ENCODE peak calls at places on chromosomes 4 and X, in four cellular contexts. One of them, this sample, is unnamed.

GRCh38 chrX:124307253-124307907 is 25.1 kb upstream of the TEX13D start:
- DNase-seq in DND-41: no peak
- DNase-seq in esophagus muscularis mucosa: no peak
- DNase-seq in upper lobe of left lung: no peak
- DNase-seq in this sample: no peak

GRCh38 chr4:7397206-7398103 is 37.3 kb downstream of the PSAPL1 start:
- DNase-seq in DND-41: no peak
- DNase-seq in esophagus muscularis mucosa: no peak
- DNase-seq in upper lobe of left lung: peak
- DNase-seq in this sample: no peak

GRCh38 chr4:153292897-153293674 is 51.4 kb upstream of the MND1 start:
- DNase-seq in DND-41: no peak
- DNase-seq in esophagus muscularis mucosa: peak
- DNase-seq in upper lobe of left lung: no peak
- DNase-seq in this sample: no peak

GRCh38 chr4:54152846-54153600 is 53.1 kb downstream of the GSX2 start:
- DNase-seq in DND-41: no peak
- DNase-seq in esophagus muscularis mucosa: no peak
- DNase-seq in upper lobe of left lung: no peak
- DNase-seq in this sample: no peak

GRCh38 chrX:47644557-47645091 is 5.7 kb downstream of the ELK1 start:
- DNase-seq in DND-41: no peak
- DNase-seq in esophagus muscularis mucosa: no peak
- DNase-seq in upper lobe of left lung: no peak
- DNase-seq in this sample: no peak

GRCh38 chrX:119605739-119606507 is at the start of gene NKRF:
- DNase-seq in DND-41: peak
- DNase-seq in esophagus muscularis mucosa: peak
- DNase-seq in upper lobe of left lung: peak
- DNase-seq in this sample: peak

GRCh38 chr4:109574443-109574850 is 14.4 kb downstream of the MCUB start:
- DNase-seq in DND-41: no peak
- DNase-seq in esophagus muscularis mucosa: no peak
- DNase-seq in upper lobe of left lung: no peak
- DNase-seq in this sample: no peak

GRCh38 chrX:106802388-106803275 is at the start of gene TBC1D8B:
- DNase-seq in DND-41: no peak
- DNase-seq in esophagus muscularis mucosa: peak
- DNase-seq in upper lobe of left lung: peak
- DNase-seq in this sample: peak

GRCh38 chrX:106742831-106743230 is 16.3 kb downstream of the RNF128 start:
- DNase-seq in DND-41: no peak
- DNase-seq in esophagus muscularis mucosa: no peak
- DNase-seq in upper lobe of left lung: no peak
- DNase-seq in this sample: no peak

GRCh38 chr4:158722291-158722916 is 792 bp downstream of the PPID start:
- DNase-seq in DND-41: no peak
- DNase-seq in esophagus muscularis mucosa: no peak
- DNase-seq in upper lobe of left lung: no peak
- DNase-seq in this sample: no peak

GRCh38 chrX:135629342-135629741 is 84.1 kb upstream of the CT45A1 start:
- DNase-seq in DND-41: no peak
- DNase-seq in esophagus muscularis mucosa: no peak
- DNase-seq in upper lobe of left lung: no peak
- DNase-seq in this sample: no peak

DNA sequence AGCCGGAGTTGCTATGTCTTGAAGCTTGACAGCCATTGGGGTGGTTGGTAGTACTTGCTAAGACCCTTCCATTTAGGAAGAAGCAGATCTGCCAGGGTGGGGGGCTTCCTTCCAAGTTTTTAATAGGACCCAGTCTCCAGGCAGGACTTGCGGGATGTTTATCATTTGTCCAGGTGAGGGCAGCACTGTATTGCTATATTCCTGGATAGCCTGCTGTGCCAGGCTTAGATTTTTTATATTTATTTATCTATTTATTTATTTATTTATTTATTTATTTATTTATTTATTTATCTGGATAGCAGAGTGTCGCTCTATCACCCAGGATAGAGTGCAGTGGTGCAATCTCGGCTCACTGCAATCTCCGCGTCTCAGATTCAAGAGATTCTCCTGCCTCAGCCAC is 87.4 kb upstream of the CT45A1 start:
- DNase-seq in DND-41: peak
- DNase-seq in esophagus muscularis mucosa: no peak
- DNase-seq in upper lobe of left lung: no peak
- DNase-seq in this sample: no peak
- TF ChIP-seq CTCF in DND-41: peak
- TF ChIP-seq CTCF in esophagus muscularis mucosa: no peak
- TF ChIP-seq CTCF in upper lobe of left lung: no peak
- TF ChIP-seq CTCF in this sample: peak

GRCh38 chrX:390459-390858 is 3.8 kb upstream of the PPP2R3B start:
- DNase-seq in DND-41: no peak
- DNase-seq in esophagus muscularis mucosa: no peak
- DNase-seq in upper lobe of left lung: no peak
- DNase-seq in this sample: no peak

GRCh38 chrX:386239-386767 is 404 bp downstream of the PPP2R3B start:
- DNase-seq in DND-41: peak
- DNase-seq in esophagus muscularis mucosa: no peak
- DNase-seq in upper lobe of left lung: no peak
- DNase-seq in this sample: no peak

GRCh38 chrX:387729-388128 is 1.0 kb upstream of the PPP2R3B start:
- DNase-seq in DND-41: no peak
- DNase-seq in esophagus muscularis mucosa: no peak
- DNase-seq in upper lobe of left lung: no peak
- DNase-seq in this sample: no peak

GRCh38 chrX:386768-387575 is at the start of gene PPP2R3B:
- DNase-seq in DND-41: peak
- DNase-seq in esophagus muscularis mucosa: peak
- DNase-seq in upper lobe of left lung: peak
- DNase-seq in this sample: peak

DNA sequence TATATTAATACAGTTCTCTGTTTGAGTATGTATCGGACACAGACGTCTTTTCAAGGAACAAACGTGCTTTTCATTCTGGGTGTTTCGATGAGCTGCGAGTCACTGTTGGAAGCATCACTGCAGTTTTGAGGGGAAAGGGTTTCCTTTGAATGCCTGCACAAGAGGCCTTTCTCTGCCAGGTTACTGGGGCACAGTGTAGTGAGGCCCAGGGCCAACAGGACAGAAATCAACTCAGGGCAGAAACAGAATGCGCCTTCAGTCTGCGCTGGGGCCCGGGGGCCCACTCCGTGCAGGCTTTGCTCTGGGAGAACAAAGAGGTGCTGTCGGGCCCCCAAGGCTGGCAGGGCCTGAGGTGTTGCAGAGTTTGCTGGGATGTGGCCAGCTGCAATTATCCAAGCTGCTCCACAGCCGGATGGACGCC is 2.3 kb upstream of the PPP2R3B start:
- DNase-seq in DND-41: no peak
- DNase-seq in esophagus muscularis mucosa: no peak
- DNase-seq in upper lobe of left lung: no peak
- DNase-seq in this sample: no peak
- TF ChIP-seq CTCF in DND-41: no peak
- TF ChIP-seq CTCF in esophagus muscularis mucosa: no peak
- TF ChIP-seq CTCF in upper lobe of left lung: no peak
- TF ChIP-seq CTCF in this sample: no peak

GRCh38 chr4:38075370-38076152 is 115.4 kb downstream of the PTTG2 start:
- DNase-seq in DND-41: no peak
- DNase-seq in esophagus muscularis mucosa: no peak
- DNase-seq in upper lobe of left lung: peak
- DNase-seq in this sample: no peak

GRCh38 chr4:38069271-38069760 is 109.1 kb downstream of the PTTG2 start:
- DNase-seq in DND-41: no peak
- DNase-seq in esophagus muscularis mucosa: peak
- DNase-seq in upper lobe of left lung: peak
- DNase-seq in this sample: peak

GRCh38 chr4:38073596-38074234 is 113.5 kb downstream of the PTTG2 start:
- DNase-seq in DND-41: no peak
- DNase-seq in esophagus muscularis mucosa: no peak
- DNase-seq in upper lobe of left lung: no peak
- DNase-seq in this sample: no peak

GRCh38 chr4:38072578-38072977 is 112.4 kb downstream of the PTTG2 start:
- DNase-seq in DND-41: no peak
- DNase-seq in esophagus muscularis mucosa: no peak
- DNase-seq in upper lobe of left lung: no peak
- DNase-seq in this sample: no peak

DNA sequence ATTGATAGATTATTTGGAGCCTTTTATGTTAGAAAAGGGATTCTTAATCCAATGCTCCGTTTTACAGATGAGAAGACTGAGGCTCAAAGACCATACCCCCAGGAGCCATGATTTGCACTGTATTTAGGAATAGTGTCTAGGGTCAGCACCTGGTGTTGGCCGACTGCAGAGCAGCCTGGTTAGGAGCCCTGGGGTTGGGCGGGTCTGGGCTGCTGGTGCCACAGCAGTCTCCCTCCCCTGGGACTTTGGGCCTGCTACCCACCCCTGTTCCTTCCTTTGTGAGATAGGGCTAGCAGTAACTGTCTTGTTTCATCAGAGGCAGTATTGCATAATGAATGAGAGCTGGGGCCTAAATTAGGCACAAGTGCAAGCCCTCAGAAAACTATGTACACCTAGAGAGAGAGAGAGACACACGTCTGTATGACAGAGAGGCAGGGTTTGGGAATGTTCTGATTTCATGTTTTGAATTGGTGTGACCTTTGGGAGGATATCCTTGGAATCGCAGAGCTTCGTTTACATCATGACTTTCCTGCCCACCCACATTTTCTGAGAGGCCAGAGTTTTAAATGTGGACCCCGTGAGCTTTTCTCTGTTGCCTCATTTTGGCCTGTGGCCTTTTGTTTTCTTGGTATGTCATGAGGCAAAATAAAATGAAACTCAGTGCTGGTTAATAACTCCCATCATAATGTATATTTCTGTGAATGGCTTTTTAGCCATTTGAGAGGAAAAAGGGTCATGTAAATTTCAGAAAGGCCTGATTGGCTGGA is 111.8 kb downstream of the PTTG2 start:
- DNase-seq in DND-41: no peak
- DNase-seq in esophagus muscularis mucosa: no peak
- DNase-seq in upper lobe of left lung: peak
- DNase-seq in this sample: no peak
- TF ChIP-seq CTCF in DND-41: no peak
- TF ChIP-seq CTCF in esophagus muscularis mucosa: no peak
- TF ChIP-seq CTCF in upper lobe of left lung: no peak
- TF ChIP-seq CTCF in this sample: no peak

GRCh38 chr4:139189417-139189749 is 12.4 kb upstream of the ELF2 start:
- DNase-seq in DND-41: no peak
- DNase-seq in esophagus muscularis mucosa: no peak
- DNase-seq in upper lobe of left lung: no peak
- DNase-seq in this sample: no peak

GRCh38 chr4:139188648-139189416 is 11.8 kb upstream of the ELF2 start:
- DNase-seq in DND-41: no peak
- DNase-seq in esophagus muscularis mucosa: no peak
- DNase-seq in upper lobe of left lung: peak
- DNase-seq in this sample: no peak

GRCh38 chr4:139184129-139184528 is 7.1 kb upstream of the ELF2 start:
- DNase-seq in DND-41: no peak
- DNase-seq in esophagus muscularis mucosa: no peak
- DNase-seq in upper lobe of left lung: no peak
- DNase-seq in this sample: no peak
- TF ChIP-seq CTCF in DND-41: peak
- TF ChIP-seq CTCF in esophagus muscularis mucosa: peak
- TF ChIP-seq CTCF in upper lobe of left lung: no peak
- TF ChIP-seq CTCF in this sample: no peak

DNA sequence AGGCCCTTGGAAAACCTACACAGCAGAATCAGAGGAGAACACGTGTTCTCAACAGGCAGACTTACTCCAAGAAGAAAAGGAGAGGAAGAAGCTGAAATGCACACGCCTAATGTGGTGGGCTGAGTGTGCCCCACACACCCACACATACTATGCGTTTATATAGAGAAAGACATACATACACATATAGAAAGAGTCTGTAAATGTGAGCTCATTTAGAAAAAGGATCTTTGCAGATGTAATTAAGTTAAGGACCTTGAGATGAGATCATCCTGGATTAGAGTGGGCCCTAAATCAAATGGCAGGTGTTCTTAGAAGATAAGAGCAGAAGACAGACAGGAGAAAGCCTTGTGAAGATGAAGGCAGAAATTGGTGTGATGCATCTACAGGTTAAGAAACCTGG is 87.2 kb upstream of the KLF3 start:
- DNase-seq in DND-41: no peak
- DNase-seq in esophagus muscularis mucosa: no peak
- DNase-seq in upper lobe of left lung: no peak
- DNase-seq in this sample: no peak
- TF ChIP-seq CTCF in DND-41: no peak
- TF ChIP-seq CTCF in esophagus muscularis mucosa: no peak
- TF ChIP-seq CTCF in upper lobe of left lung: no peak
- TF ChIP-seq CTCF in this sample: no peak

DNA sequence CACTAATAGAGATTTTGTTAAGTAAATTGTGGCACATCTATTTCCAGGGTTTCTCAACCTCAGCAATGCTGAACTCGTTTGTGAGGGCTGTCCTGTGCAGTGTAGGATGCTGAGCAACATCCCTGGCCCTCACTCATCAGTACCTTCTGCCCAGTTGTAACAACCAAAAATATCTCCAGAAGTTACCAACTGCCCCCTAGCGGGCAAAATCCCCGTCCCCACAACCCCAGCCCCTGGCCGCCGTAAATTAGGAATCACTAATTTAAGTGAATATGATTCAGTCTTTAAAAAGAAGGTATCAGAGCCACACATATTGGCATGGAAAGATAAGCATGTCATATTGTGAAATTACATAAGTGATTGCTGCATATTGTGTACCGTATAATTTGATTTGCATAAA is 123.4 kb downstream of the ASB9 start:
- DNase-seq in DND-41: peak
- DNase-seq in esophagus muscularis mucosa: no peak
- DNase-seq in upper lobe of left lung: no peak
- DNase-seq in this sample: no peak
- TF ChIP-seq CTCF in DND-41: peak
- TF ChIP-seq CTCF in esophagus muscularis mucosa: peak
- TF ChIP-seq CTCF in upper lobe of left lung: peak
- TF ChIP-seq CTCF in this sample: peak

GRCh38 chr4:47646372-47646771 is 161.3 kb downstream of the ATP10D start:
- DNase-seq in DND-41: no peak
- DNase-seq in esophagus muscularis mucosa: no peak
- DNase-seq in upper lobe of left lung: no peak
- DNase-seq in this sample: no peak
- TF ChIP-seq CTCF in DND-41: no peak
- TF ChIP-seq CTCF in esophagus muscularis mucosa: no peak
- TF ChIP-seq CTCF in upper lobe of left lung: no peak
- TF ChIP-seq CTCF in this sample: no peak